ENCODE peak calls at places on chromosomes 4 and X, in seven cellular contexts. V is HCT116; I is GM23248; Q is effector CD4-positive, alpha-beta T cell; O is T-cell; M is stimulated activated CD4-positive, alpha-beta T cell treated with anti-CD3 and anti-CD28 coated beads, TNF-alpha, amount 100 ng/mL, for 4 hours; J is endodermal cell. T is an unnamed sample.

GRCh38 chrX:131778269-131779218 is 234.7 kb downstream of the OR13H1 start:
- DNase-seq in V (no peak), I (no peak), Q (peak), O (peak), M (no peak), J (no peak), T (no peak)

GRCh38 chrX:34437586-34437985 is 219.5 kb downstream of the TMEM47 start:
- DNase-seq in V (no peak), I (no peak), Q (no peak), O (no peak), M (no peak), J (no peak), T (no peak)

GRCh38 chr4:12126476-12126875 is 697.8 kb upstream of the HS3ST1 start:
- DNase-seq in V (no peak), I (no peak), Q (no peak), O (no peak), M (no peak), J (no peak), T (no peak)

GRCh38 chr4:40281099-40281498 is 54.0 kb upstream of the CHRNA9 start:
- DNase-seq in V (no peak), I (no peak), Q (no peak), O (no peak), M (no peak), J (no peak), T (no peak)

GRCh38 chrX:39487166-39488006 is 610.4 kb downstream of the BCOR start:
- DNase-seq in V (no peak), I (no peak), Q (no peak), O (no peak), M (no peak), J (no peak), T (no peak)

GRCh38 chr4:6612961-6613675 is 27.4 kb upstream of the MRFAP1 start:
- DNase-seq in V (no peak), I (no peak), Q (no peak), O (no peak), M (no peak), J (no peak), T (no peak)

GRCh38 chr4:13872145-13872544 is 244.6 kb upstream of the BOD1L1 start:
- DNase-seq in V (no peak), I (peak), Q (no peak), O (no peak), M (no peak), J (no peak), T (no peak)

GRCh38 chr4:150123982-150124670 is 45.9 kb downstream of the DCLK2 start:
- DNase-seq in V (no peak), I (no peak), Q (no peak), O (no peak), M (no peak), J (no peak), T (no peak)

GRCh38 chr4:42397256-42397634 is at the start of gene SHISA3:
- DNase-seq in V (no peak), I (peak), Q (no peak), O (no peak), M (no peak), J (peak), T (no peak)

GRCh38 chr4:77605210-77605902 is at the start of gene CXCL13:
- DNase-seq in V (no peak), I (no peak), Q (no peak), O (no peak), M (no peak), J (no peak), T (no peak)